ENCODE peak calls at places on chromosomes 11 and 22, in six cellular contexts. K, O, L, P, Y and B are unnamed samples. For H3K27me3, the result is how much of the 10 kb centered on the place peaks cover.

GRCh38 chr11:16096336-16096735 is 260.0 kb downstream of the SOX6 start:
- DNase-seq in K (no peak), O (no peak), L (no peak), P (no peak), Y (no peak), B (no peak)

GRCh38 chr11:66264893-66265292 is 3.5 kb upstream of the RAB1B start:
- DNase-seq in K (no peak), O (peak), L (peak), P (no peak), Y (no peak), B (no peak)

GRCh38 chr11:18523079-18523478 is 3.7 kb downstream of the TSG101 start:
- DNase-seq in K (no peak), O (no peak), L (no peak), P (no peak), Y (no peak), B (no peak)

GRCh38 chr11:83272627-83273026 is 13.5 kb downstream of the CCDC90B start:
- DNase-seq in K (no peak), O (no peak), L (no peak), P (no peak), Y (no peak), B (no peak)

GRCh38 chr11:37109205-37109585 is 511.2 kb upstream of the RAG2 start:
- DNase-seq in K (no peak), O (no peak), L (no peak), P (no peak), Y (no peak), B (no peak)

GRCh38 chr11:123690490-123690889 is 36.1 kb upstream of the SCN3B start:
- DNase-seq in K (no peak), O (no peak), L (no peak), P (no peak), Y (no peak), B (no peak)

GRCh38 chr11:64088159-64089026 is 52.7 kb downstream of the FLRT1 start:
- DNase-seq in K (peak), O (peak), L (no peak), P (peak), Y (no peak), B (no peak)

GRCh38 chr11:71240865-71241691 is 11.3 kb downstream of the SHANK2 start:
- DNase-seq in K (no peak), O (no peak), L (peak), P (peak), Y (peak), B (peak)

GRCh38 chr11:64009710-64010109 is 23.5 kb downstream of the OTUB1 start:
- DNase-seq in K (no peak), O (no peak), L (no peak), P (no peak), Y (no peak), B (no peak)

GRCh38 chr11:2562181-2562581 is 117.4 kb downstream of the KCNQ1 start:
- DNase-seq in K (no peak), O (no peak), L (no peak), P (peak), Y (no peak), B (no peak)

GRCh38 chr11:118859995-118860394 is 23.7 kb upstream of the CXCR5 start:
- DNase-seq in K (no peak), O (no peak), L (no peak), P (no peak), Y (no peak), B (no peak)

GRCh38 chr11:131691558-131692041 is 321.2 kb downstream of the NTM start:
- DNase-seq in K (no peak), O (peak), L (peak), P (no peak), Y (no peak), B (no peak)

GRCh38 chr11:6526411-6527135 is 29.5 kb downstream of the DNHD1 start:
- DNase-seq in K (no peak), O (no peak), L (no peak), P (no peak), Y (peak), B (no peak)

GRCh38 chr22:19824197-19825015 is 30.3 kb downstream of the GNB1L start:
- DNase-seq in K (no peak), O (no peak), L (no peak), P (peak), Y (no peak), B (peak)

GRCh38 chr11:119800171-119800570 is 71.2 kb upstream of the NECTIN1 start:
- DNase-seq in K (no peak), O (no peak), L (no peak), P (no peak), Y (no peak), B (no peak)

GRCh38 chr11:117687776-117688175 is 109.2 kb downstream of the DSCAML1 start:
- DNase-seq in K (no peak), O (no peak), L (no peak), P (no peak), Y (no peak), B (no peak)

GRCh38 chr11:96167787-96168186 is 175.2 kb downstream of the MAML2 start:
- DNase-seq in K (no peak), O (no peak), L (no peak), P (no peak), Y (no peak), B (no peak)

GRCh38 chr11:58525037-58525614 is 17.2 kb upstream of the OR5B21 start:
- DNase-seq in K (no peak), O (no peak), L (no peak), P (no peak), Y (peak), B (peak)

GRCh38 chr11:47083913-47084312 is 92.8 kb downstream of the ARFGAP2 start:
- DNase-seq in K (no peak), O (no peak), L (no peak), P (no peak), Y (peak), B (no peak)

GRCh38 chr11:107999759-108000455 is 8.8 kb upstream of the CUL5 start:
- DNase-seq in K (peak), O (peak), L (peak), P (peak), Y (peak), B (no peak)

GRCh38 chr11:64055077-64055476 is 19.3 kb downstream of the FLRT1 start:
- DNase-seq in K (no peak), O (no peak), L (no peak), P (no peak), Y (no peak), B (no peak)

GRCh38 chr11:44315947-44316387 is 6.0 kb upstream of the ALX4 start:
- DNase-seq in K (no peak), O (peak), L (peak), P (no peak), Y (no peak), B (no peak)

GRCh38 chr11:118878187-118878586 is 5.5 kb upstream of the CXCR5 start:
- DNase-seq in K (no peak), O (peak), L (no peak), P (no peak), Y (no peak), B (no peak)

GRCh38 chr11:110818032-110818687 is 105.9 kb upstream of the ARHGAP20 start:
- DNase-seq in K (no peak), O (no peak), L (no peak), P (no peak), Y (no peak), B (no peak)

GRCh38 chr11:74221816-74222215 is 50.7 kb downstream of the PPME1 start:
- DNase-seq in K (no peak), O (no peak), L (no peak), P (no peak), Y (no peak), B (no peak)
- TF ChIP-seq GABPA in K (no peak), O (no peak), L (no peak), P (no peak), Y (no peak), B (no peak)

DNA sequence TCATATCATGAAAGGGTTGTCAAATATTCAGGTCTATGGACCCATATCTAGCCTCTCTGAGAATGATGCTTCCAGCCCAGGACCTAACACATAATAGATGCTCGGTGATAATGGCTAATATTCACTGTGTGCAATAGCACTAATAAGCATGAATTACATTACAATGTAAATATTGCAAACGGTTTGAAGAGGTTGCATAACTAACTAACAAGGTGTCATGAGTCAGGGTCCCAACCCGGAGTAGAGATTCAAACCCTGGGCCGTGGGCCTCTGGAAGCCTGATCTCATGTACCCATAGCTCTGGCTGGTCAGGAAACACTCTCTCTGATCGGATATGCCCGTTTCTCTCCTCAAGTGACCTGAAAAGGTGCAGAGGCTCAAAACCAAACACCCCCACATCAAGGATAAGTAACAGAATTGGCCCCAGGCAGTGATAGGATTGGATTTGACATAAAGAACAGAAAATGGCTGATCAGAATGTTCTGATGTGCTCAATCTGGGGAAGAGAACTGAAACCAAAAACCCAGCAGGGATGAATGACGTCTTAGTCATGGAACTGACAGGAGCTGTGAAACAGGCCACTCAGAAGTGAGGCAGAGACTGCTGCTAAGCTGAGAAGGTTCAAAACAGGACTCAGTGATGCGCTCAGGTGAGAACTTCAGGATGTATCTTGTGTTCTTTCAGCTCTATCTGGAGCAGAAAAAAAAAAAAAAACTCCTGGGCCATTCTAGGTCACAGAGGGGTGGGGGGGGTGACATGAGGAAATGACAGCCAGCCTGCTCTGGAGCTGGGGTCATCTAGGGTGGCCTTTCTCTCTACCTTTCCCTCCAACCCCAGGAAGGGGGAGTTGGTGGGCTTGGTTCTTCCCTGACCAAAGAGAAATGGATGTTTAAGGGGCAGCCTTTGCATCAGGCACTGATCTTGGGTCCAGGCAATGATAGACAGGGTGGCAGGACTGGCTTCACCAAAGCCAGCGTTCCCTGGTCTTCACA is 6.6 kb upstream of the KCTD17 start:
- DNase-seq in K (no peak), O (no peak), L (no peak), P (no peak), Y (no peak), B (no peak)
- H3K27me3 ChIP-seq in K (under half), O (under half), L (under half), P (under half), Y (under half), B (under half)

DNA sequence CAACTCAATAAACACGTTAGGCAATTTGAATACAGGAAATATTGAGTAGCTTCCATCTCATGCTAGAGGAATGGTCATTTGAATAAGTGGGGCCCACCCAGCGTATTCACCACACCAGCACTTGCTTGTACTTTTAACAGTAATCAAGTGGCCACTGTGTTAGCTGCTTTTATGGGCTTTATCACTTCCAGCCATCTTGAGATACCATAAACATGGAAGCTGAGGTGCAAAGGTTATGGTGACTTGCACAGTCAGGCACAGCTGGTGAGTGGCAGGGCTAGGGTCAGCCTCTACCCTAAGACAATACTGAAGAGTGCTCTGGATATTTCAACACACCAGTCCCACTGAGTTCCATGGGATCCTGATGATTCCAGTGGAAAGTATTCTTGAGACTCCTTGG is 6.7 kb downstream of the JOSD1 start:
- DNase-seq in K (no peak), O (peak), L (no peak), P (peak), Y (no peak), B (no peak)
- TF ChIP-seq GABPA in K (no peak), O (no peak), L (no peak), P (no peak), Y (no peak), B (no peak)

GRCh38 chr22:47310601-47311000 is 548.2 kb downstream of the TBC1D22A start:
- DNase-seq in K (no peak), O (no peak), L (no peak), P (no peak), Y (no peak), B (no peak)

GRCh38 chr22:47320560-47320959 is 558.1 kb downstream of the TBC1D22A start:
- DNase-seq in K (no peak), O (no peak), L (no peak), P (no peak), Y (no peak), B (no peak)

GRCh38 chr22:47318041-47318737 is 555.7 kb downstream of the TBC1D22A start:
- DNase-seq in K (no peak), O (no peak), L (no peak), P (no peak), Y (no peak), B (no peak)

DNA sequence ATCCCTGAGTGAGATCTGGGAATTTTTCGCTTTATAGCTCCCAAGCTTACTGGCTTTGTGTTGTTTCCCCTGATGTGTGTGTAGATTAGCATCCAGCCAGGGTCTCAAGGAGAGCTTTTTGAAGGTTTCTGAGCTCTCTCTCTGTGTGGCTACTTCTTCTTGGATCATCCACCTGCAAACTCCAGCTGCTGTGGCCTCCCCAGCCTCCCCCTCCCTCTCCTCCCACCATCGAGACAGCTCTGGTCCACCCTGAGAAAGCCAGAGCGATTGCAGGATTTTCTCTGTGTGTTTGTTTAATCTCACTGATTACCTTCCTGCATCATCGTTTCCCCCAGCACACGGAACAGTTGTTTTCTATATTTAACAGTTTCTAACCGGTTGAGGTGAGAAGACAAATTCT is 553.6 kb downstream of the TBC1D22A start:
- DNase-seq in K (no peak), O (no peak), L (no peak), P (no peak), Y (no peak), B (no peak)
- H3K27me3 ChIP-seq in K (under half), O (under half), L (under half), P (under half), Y (under half), B (under half)

GRCh38 chr11:75896843-75897419 is 81.9 kb downstream of the UVRAG start:
- DNase-seq in K (no peak), O (peak), L (peak), P (peak), Y (no peak), B (no peak)
- TF ChIP-seq GABPA in K (no peak), O (no peak), L (no peak), P (no peak), Y (no peak), B (no peak)

DNA sequence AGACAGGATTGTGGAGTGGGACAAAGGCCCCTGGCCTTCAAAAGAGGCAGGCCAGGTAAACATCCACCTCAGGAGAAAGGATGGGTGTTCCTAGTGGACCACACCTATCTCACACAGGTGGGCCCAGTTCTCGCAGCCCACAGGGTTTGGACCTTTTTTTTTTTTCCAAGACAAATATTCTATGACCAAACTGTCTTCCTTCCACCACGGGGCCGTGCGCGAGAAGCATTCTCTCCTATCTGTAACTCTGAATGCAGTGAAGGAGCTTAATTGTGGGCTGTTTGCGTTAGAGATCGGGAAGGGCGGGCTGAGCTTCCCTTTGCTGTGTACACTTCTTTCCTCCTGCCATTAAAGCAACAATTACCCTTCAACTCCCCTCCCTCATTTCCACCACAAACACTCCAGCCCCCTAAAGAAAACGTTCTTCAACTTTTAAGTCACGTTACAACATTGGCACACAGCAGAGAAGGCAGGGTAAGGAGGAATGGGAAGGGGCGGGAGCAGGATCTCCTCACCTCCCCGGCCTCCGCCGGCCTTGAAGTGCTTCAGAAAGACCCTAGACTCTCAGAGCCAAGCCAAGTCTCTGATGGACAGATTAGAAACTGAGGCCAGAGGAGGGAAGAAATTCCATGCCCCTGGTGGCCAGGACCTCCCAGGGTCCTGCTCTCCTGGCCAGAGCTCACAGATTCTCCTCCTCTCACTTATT is 238.4 kb downstream of the BUD13 start:
- DNase-seq in K (no peak), O (no peak), L (no peak), P (no peak), Y (no peak), B (no peak)
- H3K27me3 ChIP-seq in K (under half), O (under half), L (under half), P (under half), Y (under half), B (under half)

DNA sequence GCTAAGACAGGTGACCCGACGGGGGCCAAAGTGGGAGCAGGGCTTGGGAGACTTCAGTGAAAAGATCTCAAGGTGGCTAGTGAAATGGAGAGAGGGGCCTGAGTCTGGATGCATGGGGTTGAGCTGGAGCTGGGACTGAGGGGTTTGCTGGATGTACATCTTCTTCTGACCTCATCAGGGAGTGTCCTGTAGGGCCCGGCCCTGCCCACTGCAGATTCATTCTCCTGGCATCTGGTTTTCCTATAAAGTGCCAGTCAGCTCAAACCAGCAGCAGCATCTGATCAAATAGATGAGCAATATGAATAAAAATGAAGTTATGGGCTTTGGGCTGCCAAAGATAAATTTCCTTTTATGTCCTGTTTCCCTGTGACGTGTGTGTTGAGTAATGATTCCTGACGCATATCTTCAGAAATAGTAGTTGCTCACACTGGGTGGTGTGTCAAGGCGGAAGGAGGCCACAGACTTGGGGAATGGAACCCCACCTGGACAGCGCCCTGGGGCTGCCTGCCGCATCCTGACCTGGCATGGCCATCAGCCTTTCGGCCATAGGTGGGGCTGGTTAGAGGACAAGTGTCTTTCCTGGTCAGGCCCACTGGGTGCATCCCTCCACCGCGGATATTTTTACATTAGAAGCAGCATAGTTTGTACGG is 135.4 kb downstream of the OSBP2 start:
- DNase-seq in K (no peak), O (no peak), L (no peak), P (no peak), Y (no peak), B (no peak)
- TF ChIP-seq GABPA in K (no peak), O (no peak), L (no peak), P (no peak), Y (no peak), B (no peak)

DNA sequence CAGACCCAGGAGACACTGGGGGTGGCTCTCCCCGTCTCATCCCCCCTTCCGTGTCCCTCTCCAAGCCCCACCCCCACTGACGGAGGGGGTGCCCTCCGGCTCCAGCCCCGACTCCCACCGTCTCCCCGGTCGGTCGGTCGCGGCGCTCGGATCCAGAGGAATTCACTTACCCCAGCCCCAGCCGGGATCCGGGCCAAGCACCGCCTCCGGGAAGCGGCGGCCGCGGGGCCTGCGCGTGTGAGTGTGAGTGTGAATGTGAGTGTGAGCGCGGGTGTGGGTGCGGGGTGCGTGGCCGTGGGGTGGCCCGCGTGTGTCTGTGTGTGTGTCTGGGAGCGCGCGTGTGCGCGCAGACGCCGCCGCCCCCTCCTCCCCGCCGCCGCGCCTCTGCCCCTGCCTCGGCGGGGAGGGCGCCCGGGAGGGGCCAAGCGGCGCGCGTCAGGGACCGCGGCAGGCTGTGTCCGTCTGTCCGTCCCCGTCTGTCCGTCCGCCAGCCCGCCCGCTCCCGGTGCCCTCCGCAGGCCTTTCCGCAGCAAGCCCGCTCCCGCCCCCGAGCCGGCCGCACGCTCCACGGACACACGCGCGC is at the start of gene ELFN2:
- DNase-seq in K (no peak), O (no peak), L (peak), P (no peak), Y (no peak), B (no peak)
- H3K27me3 ChIP-seq in K (under half), O (under half), L (under half), P (half or more), Y (under half), B (half or more)

GRCh38 chr11:77400775-77401469 is 73.0 kb downstream of the PAK1 start:
- DNase-seq in K (no peak), O (no peak), L (no peak), P (no peak), Y (no peak), B (no peak)

GRCh38 chr11:77397631-77398030 is 76.3 kb downstream of the PAK1 start:
- DNase-seq in K (no peak), O (no peak), L (no peak), P (no peak), Y (no peak), B (no peak)

GRCh38 chr11:77401486-77402217 is 72.2 kb downstream of the PAK1 start:
- DNase-seq in K (no peak), O (no peak), L (no peak), P (no peak), Y (no peak), B (no peak)

GRCh38 chr11:77402218-77402556 is 71.7 kb downstream of the PAK1 start:
- DNase-seq in K (no peak), O (no peak), L (no peak), P (no peak), Y (no peak), B (peak)

GRCh38 chr11:77400306-77400705 is 73.6 kb downstream of the PAK1 start:
- DNase-seq in K (no peak), O (no peak), L (no peak), P (no peak), Y (no peak), B (no peak)
- TF ChIP-seq GABPA in K (no peak), O (no peak), L (no peak), P (no peak), Y (no peak), B (no peak)